ENCODE peak calls at places on chromosomes 6 and 20, in nine cellular contexts. G is bronchial epithelial cell, K is AG04450, H is brain microvascular endothelial cell, X is OCI-M1, V is RPMI7951, F is NCI-H2029 treated with DMSO at 0.1 percent for 48 hours, N is cardiac muscle cell, R is AG09319. W is an unnamed sample.

GRCh38 chr20:665276-665675 is 10.3 kb downstream of the SCRT2 start:
- DNase-seq in V (no peak), X (no peak), H (no peak), N (no peak), G (no peak), F (peak), R (no peak), K (no peak), W (no peak)

GRCh38 chr6:111846511-111847409 is 26.5 kb downstream of the FYN start:
- DNase-seq in K (no peak), X (peak), F (peak), H (no peak), N (no peak), V (peak), R (no peak), G (no peak), W (no peak)

GRCh38 chr6:35297541-35298481 is at the start of gene DEF6:
- DNase-seq in X (peak), K (peak), V (peak), H (peak), G (peak), R (no peak), N (peak), F (peak), W (no peak)

GRCh38 chr6:41488392-41489129 is 57.6 kb upstream of the FOXP4 start:
- DNase-seq in K (peak), V (peak), X (no peak), R (peak), N (peak), F (no peak), G (peak), H (peak), W (peak)

GRCh38 chr20:44552950-44553908 is 29.1 kb upstream of the PKIG start:
- DNase-seq in G (peak), H (peak), X (peak), R (peak), V (peak), K (peak), N (peak), F (peak), W (peak)

GRCh38 chr6:125793863-125794262 is 3.1 kb downstream of the NCOA7 start:
- DNase-seq in R (no peak), X (no peak), V (no peak), G (no peak), F (no peak), H (no peak), N (no peak), K (no peak), W (no peak)

GRCh38 chr6:121965739-121966138 is 433.7 kb upstream of the HSF2 start:
- DNase-seq in V (peak), K (no peak), F (no peak), H (no peak), G (no peak), R (peak), N (no peak), X (no peak), W (no peak)

GRCh38 chr6:26097268-26097875 is 10.1 kb downstream of the HFE start:
- DNase-seq in X (peak), G (peak), N (peak), V (peak), K (no peak), H (peak), F (peak), R (no peak), W (peak)

GRCh38 chr20:50214226-50215024 is 23.8 kb downstream of the CEBPB start:
- DNase-seq in G (no peak), F (no peak), K (no peak), V (no peak), X (no peak), R (no peak), H (no peak), N (no peak), W (no peak)

GRCh38 chr20:51800132-51800721 is 2.1 kb downstream of the SALL4 start:
- DNase-seq in H (no peak), V (peak), N (peak), G (peak), X (peak), K (no peak), F (no peak), R (peak), W (no peak)

GRCh38 chr20:52936368-52936986 is 35.7 kb upstream of the TSHZ2 start:
- DNase-seq in H (no peak), K (no peak), V (peak), X (no peak), G (no peak), N (no peak), F (no peak), R (no peak), W (no peak)

GRCh38 chr6:57278570-57278969 is 38.9 kb upstream of the PRIM2 start:
- DNase-seq in F (no peak), K (no peak), X (no peak), H (no peak), N (no peak), R (no peak), V (no peak), G (no peak), W (no peak)

GRCh38 chr6:100035873-100036653 is 42.0 kb upstream of the MCHR2 start:
- DNase-seq in X (no peak), H (no peak), G (peak), V (peak), N (no peak), R (no peak), F (no peak), K (no peak), W (peak)

GRCh38 chr6:161091151-161091550 is 99.6 kb downstream of the MAP3K4 start:
- DNase-seq in R (no peak), G (no peak), K (no peak), X (no peak), V (no peak), H (no peak), N (no peak), F (no peak), W (no peak)

GRCh38 chr6:137958809-137959565 is 91.9 kb downstream of the TNFAIP3 start:
- DNase-seq in V (no peak), R (no peak), G (peak), X (no peak), N (no peak), F (no peak), H (no peak), K (no peak), W (no peak)

GRCh38 chr6:122330315-122330714 is 69.1 kb upstream of the HSF2 start:
- DNase-seq in N (no peak), X (no peak), R (no peak), F (no peak), H (no peak), G (no peak), K (no peak), V (no peak), W (no peak)

GRCh38 chr6:137093183-137094069 is 48.7 kb upstream of the IL20RA start:
- DNase-seq in N (no peak), R (no peak), X (no peak), F (no peak), G (no peak), H (no peak), K (no peak), V (no peak), W (no peak)

GRCh38 chr6:29705389-29706231 is 17.6 kb upstream of the HLA-F start:
- DNase-seq in K (peak), H (no peak), R (peak), G (peak), V (peak), F (no peak), X (peak), N (peak), W (peak)

GRCh38 chr20:31916724-31917123 is 35.1 kb downstream of the PDRG1 start:
- DNase-seq in K (no peak), F (no peak), V (no peak), R (no peak), N (no peak), H (no peak), G (no peak), X (no peak), W (no peak)

GRCh38 chr20:199996-200395 is 10.5 kb upstream of the DEFB128 start:
- DNase-seq in G (no peak), X (peak), V (peak), R (no peak), N (no peak), F (no peak), H (no peak), K (no peak), W (peak)

GRCh38 chr20:57451356-57451755 is 60.2 kb downstream of the RBM38 start:
- DNase-seq in R (no peak), H (no peak), V (no peak), G (no peak), N (no peak), K (no peak), F (no peak), X (no peak), W (no peak)

GRCh38 chr6:10381133-10381829 is 33.6 kb downstream of the TFAP2A start:
- DNase-seq in R (no peak), X (peak), H (no peak), N (peak), F (no peak), G (no peak), V (no peak), K (no peak), W (no peak)

GRCh38 chr6:3139090-3139903 is 18.0 kb downstream of the TUBB2A start:
- DNase-seq in F (peak), N (no peak), H (peak), K (peak), R (no peak), G (peak), X (no peak), V (peak), W (peak)

GRCh38 chr6:166402582-166403277 is 20.0 kb upstream of the MPC1 start:
- DNase-seq in R (peak), H (peak), G (peak), K (no peak), N (no peak), F (no peak), V (peak), X (no peak), W (peak)

GRCh38 chr6:149334682-149335160 is 17.2 kb downstream of the TAB2 start:
- DNase-seq in F (no peak), H (peak), K (peak), G (peak), R (peak), N (no peak), V (peak), X (no peak), W (peak)

GRCh38 chr6:170063431-170063830 is 227.4 kb downstream of the DLL1 start:
- DNase-seq in N (no peak), R (no peak), F (no peak), X (no peak), K (no peak), G (no peak), H (no peak), V (no peak), W (no peak)

GRCh38 chr6:161300823-161301222 is 27.0 kb upstream of the AGPAT4 start:
- DNase-seq in X (no peak), V (no peak), G (no peak), F (no peak), H (no peak), K (no peak), R (no peak), N (no peak), W (no peak)

GRCh38 chr6:20998748-20999448 is 464.6 kb downstream of the CDKAL1 start:
- DNase-seq in K (no peak), X (no peak), R (no peak), G (no peak), H (no peak), V (no peak), N (no peak), F (no peak), W (no peak)

GRCh38 chr6:27007020-27007419 is 240.5 kb upstream of the PRSS16 start:
- DNase-seq in R (no peak), F (no peak), G (no peak), X (no peak), K (no peak), N (peak), V (no peak), H (no peak), W (no peak)

GRCh38 chr20:58712116-58712822 is 19.7 kb downstream of the NPEPL1 start:
- DNase-seq in R (no peak), K (no peak), G (no peak), H (no peak), F (no peak), V (no peak), N (no peak), X (no peak), W (no peak)

W was measured in LHCN-M2.